ENCODE peak calls at places on chromosome 10, in six cellular contexts. V is tibial artery, E is upper lobe of right lung, O is adrenal gland, A is esophagus squamous epithelium, C is keratinocyte. N is an unnamed sample.
A peak's percentile ranks its signal among the peaks of the same experiment; 100 is the strongest.

GRCh38 chr10:58932126-58932525 is 244.3 kb upstream of the PHYHIPL start:
- DNase-seq in V (no peak), E (no peak), O (no peak), A (no peak), C (no peak), N (no peak)

GRCh38 chr10:127694580-127695193 is 42.3 kb upstream of the FOXI2 start:
- DNase-seq in V (no peak), E (peak; percentile 84), O (peak; percentile 30), A (no peak), C (no peak), N (no peak)

GRCh38 chr10:99742240-99742639 is 10.2 kb downstream of the CUTC start:
- DNase-seq in V (no peak), E (no peak), O (no peak), A (no peak), C (no peak), N (peak; percentile 7)

GRCh38 chr10:132515811-132516726 is 21.5 kb upstream of the INPP5A start:
- DNase-seq in V (peak; percentile 18), E (no peak), O (no peak), A (no peak), C (no peak), N (no peak)

GRCh38 chr10:72756674-72757385 is 64.9 kb downstream of the MCU start:
- DNase-seq in V (no peak), E (no peak), O (no peak), A (no peak), C (no peak), N (no peak)

GRCh38 chr10:9757176-9757575 is 1260.5 kb upstream of the CELF2 start:
- DNase-seq in V (no peak), E (no peak), O (no peak), A (no peak), C (no peak), N (no peak)

GRCh38 chr10:112911196-112911595 is 38.9 kb upstream of the TCF7L2 start:
- DNase-seq in V (no peak), E (no peak), O (no peak), A (no peak), C (no peak), N (no peak)

GRCh38 chr10:100043796-100044195 is 34.0 kb upstream of the DNMBP start:
- DNase-seq in V (peak; percentile 56), E (no peak), O (no peak), A (no peak), C (peak; percentile 64), N (peak; percentile 30)

GRCh38 chr10:113527181-113527580 is 25.7 kb upstream of the HABP2 start:
- DNase-seq in V (no peak), E (no peak), O (no peak), A (no peak), C (no peak), N (no peak)

GRCh38 chr10:43905502-43906236 is 257.0 kb upstream of the ZNF32 start:
- DNase-seq in V (peak; percentile 28), E (no peak), O (no peak), A (no peak), C (no peak), N (peak; percentile 6)

GRCh38 chr10:96093948-96094347 is 36.1 kb upstream of the ZNF518A start:
- DNase-seq in V (no peak), E (no peak), O (no peak), A (no peak), C (no peak), N (no peak)

GRCh38 chr10:17365402-17365801 is 89.0 kb downstream of the ST8SIA6 start:
- DNase-seq in V (no peak), E (no peak), O (no peak), A (no peak), C (no peak), N (no peak)

GRCh38 chr10:76112826-76113150 is 681.4 kb downstream of the LRMDA start:
- DNase-seq in V (no peak), E (no peak), O (no peak), A (no peak), C (no peak), N (no peak)

GRCh38 chr10:49616421-49617230 is 2.8 kb downstream of the CHAT start:
- DNase-seq in V (no peak), E (peak; percentile 8), O (no peak), A (no peak), C (no peak), N (no peak)

GRCh38 chr10:49290131-49290530 is 8.8 kb upstream of the C10orf71 start:
- DNase-seq in V (no peak), E (no peak), O (no peak), A (no peak), C (no peak), N (no peak)

GRCh38 chr10:100019824-100020160 is 10.0 kb upstream of the DNMBP start:
- DNase-seq in V (no peak), E (no peak), O (no peak), A (no peak), C (no peak), N (no peak)

GRCh38 chr10:132382231-132382922 is 14.6 kb upstream of the PWWP2B start:
- DNase-seq in V (no peak), E (peak; percentile 33), O (no peak), A (no peak), C (no peak), N (peak; percentile 78)

GRCh38 chr10:59362991-59363390 is 642 bp upstream of the FAM13C start:
- DNase-seq in V (peak; percentile 79), E (peak; percentile 66), O (peak; percentile 70), A (no peak), C (no peak), N (no peak)

GRCh38 chr10:20004087-20004523 is 187.9 kb downstream of the PLXDC2 start:
- DNase-seq in V (peak; percentile 49), E (peak; percentile 74), O (peak; percentile 69), A (no peak), C (no peak), N (no peak)

GRCh38 chr10:74977913-74978847 is 133.3 kb upstream of the SAMD8 start:
- DNase-seq in V (no peak), E (no peak), O (no peak), A (no peak), C (no peak), N (no peak)

GRCh38 chr10:67853512-67853911 is 15.5 kb upstream of the DNAJC12 start:
- DNase-seq in V (no peak), E (no peak), O (no peak), A (no peak), C (no peak), N (no peak)

GRCh38 chr10:128035557-128035973 is 90.7 kb downstream of the MKI67 start:
- DNase-seq in V (no peak), E (peak; percentile 71), O (peak; percentile 66), A (no peak), C (no peak), N (no peak)

GRCh38 chr10:8767616-8768015 is 713.1 kb downstream of the GATA3 start:
- DNase-seq in V (no peak), E (no peak), O (no peak), A (no peak), C (no peak), N (no peak)

GRCh38 chr10:47299989-47300931 is at the start of gene GDF10:
- DNase-seq in V (no peak), E (no peak), O (no peak), A (no peak), C (no peak), N (no peak)

GRCh38 chr10:42646692-42647640 is 8.6 kb upstream of the ZNF33B start:
- DNase-seq in V (no peak), E (no peak), O (no peak), A (no peak), C (no peak), N (no peak)

GRCh38 chr10:77409697-77410471 is 227.7 kb downstream of the KCNMA1 start:
- DNase-seq in V (no peak), E (peak; percentile 75), O (no peak), A (no peak), C (no peak), N (no peak)

GRCh38 chr10:99834410-99834809 is 52.0 kb downstream of the ABCC2 start:
- DNase-seq in V (no peak), E (no peak), O (no peak), A (no peak), C (peak; percentile 46), N (peak; percentile 49)

GRCh38 chr10:63466168-63466935 is 575 bp upstream of the JMJD1C start:
- DNase-seq in V (peak; percentile 65), E (no peak), O (peak; percentile 57), A (no peak), C (no peak), N (no peak)

GRCh38 chr10:78931333-78932083 is 137.3 kb upstream of the ZMIZ1 start:
- DNase-seq in V (peak; percentile 79), E (peak; percentile 54), O (no peak), A (no peak), C (no peak), N (peak; percentile 89)

GRCh38 chr10:118734477-118734876 is 20.3 kb downstream of the CACUL1 start:
- DNase-seq in V (no peak), E (no peak), O (no peak), A (no peak), C (no peak), N (no peak)
- TF ChIP-seq CTCF in V (no peak), E (peak; percentile 28), O (peak; percentile 30), A (no peak), C (no peak), N (peak; percentile 28)

GRCh38 chr10:134743-135600 is at the start of gene ZMYND11:
- DNase-seq in V (peak; percentile 67), E (peak; percentile 89), O (peak; percentile 59), A (no peak), C (no peak), N (no peak)

GRCh38 chr10:135601-136464 is 578 bp downstream of the ZMYND11 start:
- DNase-seq in V (peak; percentile 62), E (peak; percentile 87), O (peak; percentile 79), A (no peak), C (no peak), N (no peak)

GRCh38 chr10:136465-136762 is 1.2 kb downstream of the ZMYND11 start:
- DNase-seq in V (no peak), E (no peak), O (no peak), A (no peak), C (no peak), N (no peak)

GRCh38 chr10:134205-134742 is 981 bp upstream of the ZMYND11 start:
- DNase-seq in V (no peak), E (peak; percentile 69), O (no peak), A (no peak), C (no peak), N (no peak)

GRCh38 chr10:132961-133898 is 2.0 kb upstream of the ZMYND11 start:
- DNase-seq in V (no peak), E (no peak), O (no peak), A (no peak), C (peak; percentile 26), N (peak; percentile 39)
- H3K4me3 ChIP-seq in V (peak overlapping the region; percentile 72), E (peak overlapping the region; percentile 93), O (no peak overlapping the region), A (no peak overlapping the region), C (no peak overlapping the region), N (no peak overlapping the region)

GRCh38 chr10:29776246-29776645 is 141.5 kb upstream of the SVIL start:
- DNase-seq in V (no peak), E (no peak), O (no peak), A (no peak), C (no peak), N (no peak)
- H3K36me3 ChIP-seq in V (no peaks in the 10 kb centered on the region), E (no peaks in the 10 kb centered on the region), O (no peaks in the 10 kb centered on the region), A (no peaks in the 10 kb centered on the region), C (no peaks in the 10 kb centered on the region), N (no peaks in the 10 kb centered on the region)

DNA sequence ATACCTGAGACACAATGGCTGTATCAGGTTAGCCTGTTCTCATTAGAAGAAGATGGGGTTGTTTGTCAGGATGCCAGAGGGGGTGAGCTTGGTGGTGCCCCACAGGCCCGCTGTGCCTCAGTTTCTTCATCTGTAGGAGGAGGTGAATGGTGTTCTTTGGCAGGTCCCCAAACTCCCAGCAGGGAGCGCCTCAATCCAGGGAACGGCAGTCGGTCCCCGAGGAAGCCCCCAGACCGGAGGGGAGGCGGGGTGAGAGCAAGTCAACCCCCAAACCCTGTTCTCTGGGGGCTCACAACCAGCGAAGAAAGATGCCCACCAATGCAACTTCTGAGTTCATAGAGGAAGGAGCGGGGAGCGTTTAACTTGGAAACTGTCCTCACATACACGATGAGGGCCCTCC is 16.0 kb downstream of the C10orf105 start:
- DNase-seq in V (no peak), E (no peak), O (no peak), A (no peak), C (no peak), N (no peak)
- TF ChIP-seq CTCF in V (no peak), E (no peak), O (no peak), A (no peak), C (peak; percentile 5), N (no peak)